ENCODE peak calls at places on chromosomes 7 and 10, in five cellular contexts. U is K562, L is GM12878, A is SK-N-SH, Q is HepG2. Y is an unnamed sample.

GRCh38 chr7:33157311-33157710 is 27.9 kb downstream of the BBS9 start:
- DNase-seq in L (no peak), Q (no peak), U (no peak), A (no peak), Y (no peak)

GRCh38 chr10:68330852-68331454 is 911 bp upstream of the HNRNPH3 start:
- DNase-seq in U (peak), A (no peak), L (no peak), Q (no peak), Y (no peak)

GRCh38 chr10:89090760-89091455 is 100.3 kb downstream of the FAS start:
- DNase-seq in U (no peak), L (no peak), A (no peak), Q (no peak), Y (no peak)

GRCh38 chr7:73482746-73483145 is 39.3 kb downstream of the BAZ1B start:
- DNase-seq in Q (no peak), L (no peak), U (no peak), A (peak), Y (peak)

GRCh38 chr7:135147341-135147898 is 452 bp upstream of the TMEM140 start:
- DNase-seq in L (no peak), U (no peak), A (no peak), Q (no peak), Y (no peak)

GRCh38 chr10:63042256-63042655 is 90.9 kb upstream of the NRBF2 start:
- DNase-seq in A (peak), U (peak), L (no peak), Q (no peak), Y (no peak)

GRCh38 chr7:80498481-80499349 is 13.1 kb downstream of the GNAT3 start:
- DNase-seq in L (no peak), Q (no peak), U (no peak), A (no peak), Y (no peak)

GRCh38 chr7:116576350-116577319 is 51.8 kb downstream of the CAV1 start:
- DNase-seq in Q (no peak), L (no peak), U (peak), A (no peak), Y (no peak)

GRCh38 chr10:112126172-112126571 is 57.4 kb downstream of the GPAM start:
- DNase-seq in A (peak), L (no peak), Q (no peak), U (no peak), Y (no peak)

GRCh38 chr10:91190876-91191580 is 29.4 kb upstream of the PCGF5 start:
- DNase-seq in L (no peak), Q (no peak), U (no peak), A (no peak), Y (no peak)

GRCh38 chr10:52314822-52315552 is 906 bp downstream of the DKK1 start:
- DNase-seq in A (peak), U (no peak), L (no peak), Q (no peak), Y (peak)

GRCh38 chr10:101611506-101611905 is 23.4 kb downstream of the DPCD start:
- DNase-seq in A (no peak), Q (no peak), U (peak), L (no peak), Y (no peak)

DNA sequence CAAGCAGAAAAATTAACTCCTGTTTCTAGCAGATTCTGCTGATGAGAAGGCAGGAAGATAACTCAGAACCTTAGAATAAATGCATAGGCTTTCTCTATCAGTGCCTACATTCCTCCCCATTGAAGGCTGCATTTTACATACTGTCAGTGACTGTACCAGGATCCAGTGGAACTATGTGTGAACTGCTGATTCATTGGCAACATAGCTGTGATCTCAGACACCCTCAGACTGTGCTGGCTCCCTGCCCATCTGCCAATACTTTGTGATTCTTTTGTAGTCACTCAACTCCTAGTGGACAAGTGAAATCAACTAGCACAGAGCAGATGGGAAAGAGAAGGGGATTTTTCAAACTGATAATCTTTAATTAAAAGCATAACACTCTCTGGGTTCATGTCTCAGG is 375.8 kb downstream of the MDFIC start:
- DNase-seq in L (no peak), Q (no peak), U (no peak), A (no peak), Y (peak)
- TF ChIP-seq FOXM1 in L (no peak), Q (no peak), U (no peak), A (no peak), Y (no peak)

DNA sequence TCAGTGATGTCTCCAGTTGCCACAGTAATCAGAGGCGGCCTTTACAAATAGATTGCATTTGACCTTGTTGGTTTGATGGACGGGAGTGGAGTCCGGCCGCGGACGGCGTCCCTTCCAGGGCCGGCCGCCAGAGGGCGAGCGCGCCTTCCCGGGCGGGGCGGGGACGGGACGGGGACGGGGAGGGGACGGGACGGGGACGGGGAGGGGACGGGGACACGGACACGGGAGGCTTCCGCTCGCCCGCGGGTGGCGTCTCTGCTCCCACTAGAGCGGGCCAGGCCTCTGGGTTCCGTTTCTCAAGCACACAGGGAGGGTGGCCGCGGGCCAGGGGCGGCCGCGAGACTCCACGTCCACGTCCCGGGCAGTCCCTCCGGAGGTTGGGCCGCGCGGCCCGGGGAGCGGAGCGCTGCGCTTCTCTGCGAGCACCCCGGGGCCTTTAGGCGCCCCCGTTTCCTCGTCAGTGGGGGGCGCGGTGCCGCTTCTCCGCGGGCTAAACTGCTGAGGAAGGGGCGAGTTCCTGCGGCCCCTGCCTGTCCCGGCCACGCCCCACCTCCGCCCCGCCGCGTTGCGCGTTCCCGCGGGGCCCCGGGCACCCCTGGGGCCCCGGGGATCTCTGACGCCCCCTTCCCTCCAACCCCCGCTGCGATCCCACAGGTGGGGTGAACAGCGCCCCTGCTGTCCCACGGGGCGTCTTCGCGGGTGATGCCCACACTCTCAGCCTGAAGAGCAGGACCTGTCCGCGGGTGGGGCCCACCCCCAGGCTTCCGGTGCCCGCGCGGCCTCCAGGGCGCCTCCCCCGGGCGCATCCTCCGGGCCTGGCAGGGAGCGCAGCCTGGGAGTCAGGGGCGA is 84.2 kb upstream of the MKI67 start:
- DNase-seq in U (peak), A (peak), Q (peak), L (no peak), Y (peak)
- TF ChIP-seq FOXM1 in U (no peak), A (no peak), Q (no peak), L (no peak), Y (no peak)

GRCh38 chr10:69504576-69505250 is 53.4 kb downstream of the TSPAN15 start:
- DNase-seq in A (no peak), U (no peak), L (no peak), Q (no peak), Y (no peak)

GRCh38 chr10:69506487-69506833 is 55.2 kb downstream of the TSPAN15 start:
- DNase-seq in Q (no peak), L (no peak), A (no peak), U (no peak), Y (no peak)

GRCh38 chr10:69508738-69509340 is 57.6 kb downstream of the TSPAN15 start:
- DNase-seq in L (no peak), A (peak), Q (no peak), U (no peak), Y (no peak)

GRCh38 chr10:69505636-69506318 is 54.5 kb downstream of the TSPAN15 start:
- DNase-seq in Q (no peak), L (no peak), U (no peak), A (peak), Y (no peak)

DNA sequence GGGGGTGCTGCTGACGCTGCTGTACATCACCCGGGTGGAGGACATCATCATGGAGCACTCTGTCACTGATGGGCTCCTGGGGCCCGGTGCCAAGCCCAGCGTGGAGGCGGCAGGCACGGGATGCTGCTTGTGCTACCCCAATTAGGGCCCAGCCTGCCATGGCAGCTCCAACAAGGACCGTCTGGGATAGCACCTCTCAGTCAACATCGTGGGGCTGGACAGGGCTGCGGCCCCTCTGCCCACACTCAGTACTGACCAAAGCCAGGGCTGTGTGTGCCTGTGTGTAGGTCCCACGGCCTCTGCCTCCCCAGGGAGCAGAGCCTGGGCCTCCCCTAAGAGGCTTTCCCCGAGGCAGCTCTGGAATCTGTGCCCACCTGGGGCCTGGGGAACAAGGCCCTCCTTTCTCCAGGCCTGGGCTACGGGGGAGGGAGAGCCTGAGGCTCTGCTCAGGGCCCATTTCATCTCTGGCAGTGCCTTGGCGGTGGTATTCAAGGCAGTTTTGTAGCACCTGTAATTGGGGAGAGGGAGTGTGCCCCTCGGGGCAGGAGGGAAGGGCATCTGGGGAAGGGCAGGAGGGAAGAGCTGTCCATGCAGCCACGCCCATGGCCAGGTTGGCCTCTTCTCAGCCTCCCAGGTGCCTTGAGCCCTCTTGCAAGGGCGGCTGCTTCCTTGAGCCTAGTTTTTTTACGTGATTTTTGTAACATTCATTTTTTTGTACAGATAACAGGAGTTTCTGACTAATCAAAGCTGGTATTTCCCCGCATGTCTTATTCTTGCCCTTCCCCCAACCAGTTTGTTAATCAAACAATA is 55.8 kb downstream of the TSPAN15 start:
- DNase-seq in L (no peak), Q (no peak), U (no peak), A (peak), Y (no peak)
- TF ChIP-seq FOXM1 in L (no peak), Q (no peak), U (no peak), A (no peak), Y (no peak)

GRCh38 chr7:14201353-14201752 is 211.9 kb upstream of the ETV1 start:
- DNase-seq in A (no peak), L (no peak), U (no peak), Q (no peak), Y (no peak)

GRCh38 chr7:14207711-14208110 is 218.2 kb upstream of the ETV1 start:
- DNase-seq in U (no peak), A (no peak), Q (no peak), L (no peak), Y (no peak)

GRCh38 chr7:14210075-14210474 is 220.6 kb upstream of the ETV1 start:
- DNase-seq in U (no peak), Q (no peak), A (peak), L (no peak), Y (no peak)

GRCh38 chr7:14207154-14207553 is 217.7 kb upstream of the ETV1 start:
- DNase-seq in Q (no peak), L (no peak), A (no peak), U (no peak), Y (no peak)
- TF ChIP-seq FOXM1 in Q (no peak), L (no peak), A (no peak), U (no peak), Y (no peak)

GRCh38 chr7:106026101-106026500 is 63.0 kb downstream of the CDHR3 start:
- DNase-seq in Q (no peak), U (no peak), L (no peak), A (no peak), Y (no peak)

GRCh38 chr7:106018566-106019338 is 55.7 kb downstream of the CDHR3 start:
- DNase-seq in Q (no peak), A (no peak), L (no peak), U (peak), Y (no peak)

GRCh38 chr7:106021211-106022067 is 58.4 kb downstream of the CDHR3 start:
- DNase-seq in A (peak), L (no peak), U (no peak), Q (no peak), Y (peak)

GRCh38 chr7:106023369-106024322 is 60.6 kb downstream of the CDHR3 start:
- DNase-seq in L (peak), Q (no peak), A (no peak), U (peak), Y (no peak)

GRCh38 chr7:106022193-106022821 is 59.2 kb downstream of the CDHR3 start:
- DNase-seq in Q (no peak), A (no peak), L (peak), U (peak), Y (no peak)
- TF ChIP-seq FOXM1 in Q (no peak), A (no peak), L (no peak), U (no peak), Y (no peak)

GRCh38 chr7:112410087-112410486 is 40.2 kb upstream of the IFRD1 start:
- DNase-seq in Q (no peak), A (no peak), L (no peak), U (no peak), Y (no peak)
- TF ChIP-seq FOXM1 in Q (no peak), A (no peak), L (no peak), U (no peak), Y (no peak)

GRCh38 chr10:5589071-5589962 is 64.6 kb downstream of the CALML3 start:
- DNase-seq in Q (no peak), U (no peak), A (no peak), L (no peak), Y (no peak)

GRCh38 chr10:5588080-5588453 is 63.3 kb downstream of the CALML3 start:
- DNase-seq in L (no peak), Q (no peak), A (no peak), U (no peak), Y (no peak)

GRCh38 chr10:5585517-5586222 is 60.9 kb downstream of the CALML3 start:
- DNase-seq in A (no peak), L (no peak), U (no peak), Q (peak), Y (no peak)

GRCh38 chr10:5588603-5589002 is 63.8 kb downstream of the CALML3 start:
- DNase-seq in Q (no peak), A (no peak), U (no peak), L (no peak), Y (no peak)

DNA sequence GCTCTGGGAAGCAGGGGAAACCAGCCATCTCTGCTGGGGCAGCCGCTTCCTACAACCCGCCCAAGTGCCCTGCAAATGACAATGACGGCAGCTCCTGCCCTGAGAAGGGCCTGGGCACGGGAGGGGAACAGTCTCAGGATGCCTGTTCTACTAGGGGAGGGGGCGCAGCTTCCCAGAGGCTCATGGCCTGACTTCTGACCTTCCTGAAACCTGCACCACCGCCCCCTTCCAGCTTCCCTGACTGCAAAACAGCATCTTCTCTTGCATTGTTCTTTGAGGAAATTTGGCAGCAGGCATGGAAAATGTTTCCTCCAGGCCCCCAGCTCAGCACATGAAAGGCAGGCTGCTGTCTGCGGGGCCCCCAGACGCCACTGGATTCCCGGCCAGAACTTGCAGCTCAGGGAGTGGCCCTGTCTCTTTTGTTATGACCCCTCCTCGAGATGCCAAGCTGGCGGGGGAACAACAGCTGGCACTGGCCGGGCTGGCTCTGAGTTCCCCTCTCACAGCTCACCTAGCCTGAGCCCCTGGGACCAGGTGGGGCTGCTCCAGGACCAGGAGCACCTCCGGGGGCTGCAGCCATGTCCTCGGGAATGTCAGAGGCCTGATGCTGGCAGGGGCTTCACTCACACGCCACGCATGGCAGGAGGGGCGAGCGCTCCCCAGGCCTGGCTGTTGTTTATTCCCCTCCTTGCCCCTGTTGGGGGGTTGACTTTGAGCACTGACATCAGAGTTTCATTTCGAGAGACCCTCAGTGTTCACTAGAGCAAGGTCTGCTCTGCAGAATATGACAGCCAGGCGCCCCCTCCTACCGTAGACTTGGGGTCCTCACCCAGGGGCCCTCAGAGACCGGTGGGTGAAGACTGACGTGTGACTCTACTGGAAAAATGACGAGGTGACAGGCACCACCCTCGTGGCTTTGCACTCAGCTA is 62.7 kb downstream of the CALML3 start:
- DNase-seq in U (no peak), L (no peak), A (no peak), Q (no peak), Y (no peak)
- TF ChIP-seq FOXM1 in U (no peak), L (no peak), A (no peak), Q (no peak), Y (no peak)

GRCh38 chr10:132020456-132020855 is 38.7 kb upstream of the BNIP3 start:
- DNase-seq in U (no peak), L (no peak), A (no peak), Q (no peak), Y (no peak)

GRCh38 chr10:132021046-132021445 is 39.3 kb upstream of the BNIP3 start:
- DNase-seq in Q (no peak), A (no peak), L (no peak), U (no peak), Y (no peak)

GRCh38 chr10:132022241-132022640 is 40.5 kb upstream of the BNIP3 start:
- DNase-seq in L (no peak), U (no peak), Q (no peak), A (no peak), Y (no peak)

GRCh38 chr10:132021504-132022143 is 39.9 kb upstream of the BNIP3 start:
- DNase-seq in U (no peak), L (no peak), A (no peak), Q (no peak), Y (no peak)

DNA sequence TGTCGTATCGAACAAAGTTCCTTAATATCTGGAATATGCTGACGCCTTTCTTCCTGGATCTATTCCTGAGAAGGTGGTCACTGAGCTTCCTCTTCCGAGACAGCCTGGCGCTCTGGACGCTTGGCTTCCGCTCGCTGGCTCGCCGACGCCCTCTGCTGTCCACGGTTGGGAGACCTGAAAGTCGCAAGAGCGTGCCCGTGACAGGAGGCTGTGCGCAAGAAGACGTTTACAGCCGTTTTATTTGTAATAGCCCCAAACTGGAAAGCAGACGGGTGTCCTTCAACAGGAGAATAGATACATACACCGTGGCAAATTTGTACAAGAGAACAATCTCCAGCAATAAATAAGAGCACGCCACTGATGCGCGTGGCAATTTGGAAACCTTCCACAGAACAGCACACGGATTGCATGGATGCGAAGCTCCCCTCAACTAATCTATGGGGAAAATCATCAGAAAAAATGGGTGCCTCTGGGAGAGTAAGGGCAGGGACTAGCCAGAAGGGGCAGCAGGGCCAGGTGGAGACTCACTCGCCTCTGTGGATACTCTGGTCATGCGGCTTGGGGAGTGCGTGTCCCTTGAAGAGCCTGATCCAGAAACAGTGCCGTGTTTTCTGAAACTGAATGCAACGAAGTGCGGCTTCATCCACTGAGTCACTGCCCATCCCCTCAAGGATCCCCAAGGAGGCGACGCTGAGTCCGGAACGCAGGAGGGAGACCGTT is 41.5 kb upstream of the BNIP3 start:
- DNase-seq in Q (peak), A (peak), L (no peak), U (peak), Y (peak)
- TF ChIP-seq FOXM1 in Q (no peak), A (no peak), L (no peak), U (no peak), Y (no peak)

DNA sequence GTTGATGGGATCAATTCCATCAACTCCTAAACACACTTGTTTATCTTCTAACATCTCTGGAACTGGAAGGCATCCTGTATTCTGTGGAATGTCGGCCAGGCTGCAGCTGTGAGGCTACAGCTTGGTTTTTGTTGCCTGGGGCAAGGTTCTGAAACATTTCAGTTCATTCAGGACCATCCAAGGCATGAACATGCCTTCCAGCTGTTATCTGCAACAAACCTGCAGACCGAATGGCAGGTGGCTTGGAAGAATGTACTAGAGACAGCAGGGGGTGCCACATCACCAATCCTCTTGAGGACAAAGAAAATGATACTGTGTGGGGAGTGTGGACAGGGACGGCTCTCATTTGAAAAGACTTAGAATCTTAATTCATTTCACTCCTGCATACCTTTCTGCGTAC is 12.4 kb downstream of the PAPOLB start:
- DNase-seq in Q (peak), L (no peak), A (peak), U (peak), Y (no peak)
- TF ChIP-seq FOXM1 in Q (no peak), L (no peak), A (no peak), U (no peak), Y (no peak)

Y was measured in HEK293T.